ENCODE peak calls at places on chromosomes 11 and 22, in nine cellular contexts. T, R, A, P, N, Q, H, J and X are unnamed samples.

GRCh38 chr11:58578635-58579191 is at the start of gene ZFP91:
- ATAC-seq in N (peak; percentile 88), J (peak; percentile 89), P (peak; percentile 73), A (peak; percentile 95), H (peak; percentile 68), Q (peak; percentile 81), R (peak; percentile 84), T (peak; percentile 64), X (peak; percentile 84)

GRCh38 chr11:129731316-129731715 is 84.3 kb upstream of the TMEM45B start:
- ATAC-seq in N (peak; percentile 46), T (peak; percentile 90), P (no peak), A (no peak), J (peak; percentile 31), Q (no peak), H (no peak), R (no peak), X (no peak)

GRCh38 chr11:125147280-125147679 is 17.3 kb upstream of the PKNOX2 start:
- ATAC-seq in P (peak; percentile 45), J (no peak), Q (no peak), N (no peak), R (peak; percentile 60), A (no peak), T (no peak), H (no peak), X (no peak)

GRCh38 chr11:126061707-126062678 is 673 bp downstream of the CDON start:
- ATAC-seq in P (no peak), A (peak; percentile 1), H (no peak), R (no peak), Q (no peak), J (peak; percentile 33), T (peak; percentile 30), N (peak; percentile 24), X (peak; percentile 0)

GRCh38 chr11:79182794-79183193 is 258.0 kb downstream of the TENM4 start:
- ATAC-seq in P (no peak), N (no peak), R (no peak), Q (no peak), H (peak; percentile 92), A (no peak), J (no peak), T (no peak), X (no peak)

GRCh38 chr11:118216621-118217526 is 7.9 kb downstream of the JAML start:
- ATAC-seq in R (no peak), P (no peak), N (no peak), J (no peak), A (no peak), H (no peak), T (no peak), Q (no peak), X (no peak)

GRCh38 chr22:34917239-34917638 is 148.7 kb upstream of the ISX start:
- ATAC-seq in A (no peak), J (no peak), H (no peak), R (no peak), T (no peak), Q (no peak), P (no peak), N (no peak), X (no peak)

GRCh38 chr11:117907276-117908110 is 21.7 kb downstream of the TMPRSS13 start:
- ATAC-seq in Q (peak; percentile 92), N (peak; percentile 82), H (peak; percentile 93), T (peak; percentile 99), P (peak; percentile 95), A (peak; percentile 88), J (peak; percentile 97), R (peak; percentile 89), X (peak; percentile 97)

GRCh38 chr11:65641233-65642013 is 3.5 kb downstream of the SIPA1 start:
- ATAC-seq in N (no peak), P (no peak), A (no peak), Q (no peak), T (no peak), J (no peak), H (no peak), R (no peak), X (no peak)

GRCh38 chr11:65640483-65641207 is 2.7 kb downstream of the SIPA1 start:
- ATAC-seq in Q (no peak), H (no peak), N (peak; percentile 1), J (peak; percentile 7), R (no peak), P (no peak), A (peak; percentile 51), T (no peak), X (no peak)

GRCh38 chr11:65642014-65642671 is 4.2 kb downstream of the SIPA1 start:
- ATAC-seq in P (no peak), J (no peak), N (no peak), Q (no peak), T (no peak), A (no peak), H (no peak), R (no peak), X (no peak)

GRCh38 chr11:65637794-65638317 is at the start of gene SIPA1:
- ATAC-seq in P (peak; percentile 74), Q (peak; percentile 91), J (peak; percentile 93), H (peak; percentile 96), T (peak; percentile 58), R (peak; percentile 76), N (peak; percentile 82), A (peak; percentile 82), X (peak; percentile 90)

GRCh38 chr11:65639623-65640482 is 2.0 kb downstream of the SIPA1 start:
- ATAC-seq in J (no peak), H (no peak), R (no peak), N (peak; percentile 52), Q (no peak), P (no peak), A (peak; percentile 19), T (no peak), X (no peak)
- H3K4me1 ChIP-seq in J (peaks cover 8% of the 10 kb centered on the region), H (peaks cover 11% of the 10 kb centered on the region), R (peaks cover 8% of the 10 kb centered on the region), N (peaks cover 7% of the 10 kb centered on the region), Q (peaks cover 30% of the 10 kb centered on the region), P (peaks cover 17% of the 10 kb centered on the region), A (peaks cover 63% of the 10 kb centered on the region), T (peaks cover 3% of the 10 kb centered on the region), X (peaks cover 28% of the 10 kb centered on the region)

GRCh38 chr11:111729441-111729840 is 36.7 kb downstream of the PPP2R1B start:
- ATAC-seq in R (no peak), Q (no peak), A (no peak), T (no peak), J (no peak), H (no peak), N (no peak), P (no peak), X (no peak)

GRCh38 chr11:111730031-111730430 is 36.2 kb downstream of the PPP2R1B start:
- ATAC-seq in Q (no peak), R (no peak), P (no peak), J (no peak), A (no peak), T (no peak), N (no peak), H (no peak), X (no peak)

GRCh38 chr11:111725621-111726020 is 40.6 kb downstream of the PPP2R1B start:
- ATAC-seq in J (no peak), N (no peak), A (no peak), R (peak; percentile 74), Q (no peak), T (no peak), P (peak; percentile 61), H (no peak), X (no peak)

GRCh38 chr11:111726301-111726713 is 39.9 kb downstream of the PPP2R1B start:
- ATAC-seq in P (no peak), Q (peak; percentile 68), T (no peak), A (no peak), N (peak; percentile 81), J (peak; percentile 20), R (no peak), H (no peak), X (no peak)

DNA sequence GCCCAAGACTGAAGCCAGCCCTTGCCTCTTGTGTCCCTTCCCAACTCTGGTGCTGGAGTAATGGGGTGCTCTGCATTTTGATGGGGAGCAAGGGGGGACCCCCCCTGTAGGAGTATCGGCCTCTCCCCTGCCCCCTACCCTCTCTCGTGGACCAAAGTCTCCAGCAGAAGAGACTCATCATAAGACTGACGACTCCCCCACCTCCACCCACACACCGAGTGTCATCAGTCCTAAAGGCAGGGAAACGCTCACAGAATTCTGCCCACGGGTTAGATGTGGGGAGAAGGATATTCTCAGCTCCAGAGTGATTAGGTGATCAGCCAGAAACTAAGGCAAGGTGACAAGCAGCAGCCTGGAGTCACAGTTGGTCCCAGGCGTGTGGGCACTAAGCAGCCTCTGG is 38.8 kb downstream of the PPP2R1B start:
- ATAC-seq in N (peak; percentile 4), R (no peak), Q (no peak), H (no peak), J (no peak), A (no peak), P (no peak), T (peak; percentile 4), X (no peak)
- H3K27ac ChIP-seq in N (peak overlapping the region; percentile 84), R (peak overlapping the region; percentile 2), Q (peak overlapping the region; percentile 27), H (no peak overlapping the region), J (no peak overlapping the region), A (no peak overlapping the region), P (peak overlapping the region; percentile 97), T (no peak overlapping the region), X (no peak overlapping the region)

GRCh38 chr22:36015155-36015805 is 13.3 kb downstream of the RBFOX2 start:
- ATAC-seq in T (no peak), R (no peak), P (no peak), N (no peak), H (no peak), A (peak; percentile 61), Q (no peak), J (no peak), X (no peak)

GRCh38 chr22:36015806-36016519 is 12.7 kb downstream of the RBFOX2 start:
- ATAC-seq in H (no peak), Q (no peak), N (peak; percentile 56), P (no peak), R (no peak), J (peak; percentile 33), A (peak; percentile 42), T (no peak), X (no peak)

GRCh38 chr22:36014539-36015072 is 14.0 kb downstream of the RBFOX2 start:
- ATAC-seq in T (no peak), P (no peak), N (peak; percentile 18), J (peak; percentile 11), A (peak; percentile 77), R (no peak), H (no peak), Q (no peak), X (no peak)

GRCh38 chr22:36016656-36017055 is 12.0 kb downstream of the RBFOX2 start:
- ATAC-seq in P (no peak), T (no peak), J (no peak), A (no peak), N (no peak), Q (no peak), H (no peak), R (no peak), X (no peak)

DNA sequence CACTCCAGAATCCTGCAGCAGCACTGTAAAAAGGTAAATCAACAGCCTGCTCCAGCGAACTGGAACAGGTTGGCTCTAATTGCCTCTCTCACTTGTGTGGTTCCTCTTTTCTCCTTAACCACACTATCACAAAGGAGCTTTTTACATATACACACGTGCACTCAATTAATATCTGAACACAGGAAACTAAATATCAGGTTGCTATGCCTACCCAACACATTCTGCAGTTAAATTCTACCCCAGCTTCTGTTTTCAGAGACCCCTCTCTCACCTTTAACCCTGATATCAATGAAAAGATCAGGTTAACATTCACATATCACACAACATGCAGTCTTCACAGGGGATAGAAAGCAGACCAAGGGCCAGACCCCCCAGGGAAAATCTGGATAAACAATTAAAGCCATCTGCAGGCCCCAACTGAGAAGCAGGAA is 10.9 kb downstream of the RBFOX2 start:
- ATAC-seq in P (no peak), J (peak; percentile 70), H (no peak), Q (no peak), A (no peak), R (no peak), N (no peak), T (no peak), X (no peak)
- H3K4me1 ChIP-seq in P (peaks cover 23% of the 10 kb centered on the region), J (peaks cover 13% of the 10 kb centered on the region), H (peaks cover 20% of the 10 kb centered on the region), Q (peaks cover 52% of the 10 kb centered on the region), A (peaks cover 57% of the 10 kb centered on the region), R (peaks cover 44% of the 10 kb centered on the region), N (peaks cover 26% of the 10 kb centered on the region), T (peaks cover 8% of the 10 kb centered on the region), X (peaks cover 32% of the 10 kb centered on the region)

DNA sequence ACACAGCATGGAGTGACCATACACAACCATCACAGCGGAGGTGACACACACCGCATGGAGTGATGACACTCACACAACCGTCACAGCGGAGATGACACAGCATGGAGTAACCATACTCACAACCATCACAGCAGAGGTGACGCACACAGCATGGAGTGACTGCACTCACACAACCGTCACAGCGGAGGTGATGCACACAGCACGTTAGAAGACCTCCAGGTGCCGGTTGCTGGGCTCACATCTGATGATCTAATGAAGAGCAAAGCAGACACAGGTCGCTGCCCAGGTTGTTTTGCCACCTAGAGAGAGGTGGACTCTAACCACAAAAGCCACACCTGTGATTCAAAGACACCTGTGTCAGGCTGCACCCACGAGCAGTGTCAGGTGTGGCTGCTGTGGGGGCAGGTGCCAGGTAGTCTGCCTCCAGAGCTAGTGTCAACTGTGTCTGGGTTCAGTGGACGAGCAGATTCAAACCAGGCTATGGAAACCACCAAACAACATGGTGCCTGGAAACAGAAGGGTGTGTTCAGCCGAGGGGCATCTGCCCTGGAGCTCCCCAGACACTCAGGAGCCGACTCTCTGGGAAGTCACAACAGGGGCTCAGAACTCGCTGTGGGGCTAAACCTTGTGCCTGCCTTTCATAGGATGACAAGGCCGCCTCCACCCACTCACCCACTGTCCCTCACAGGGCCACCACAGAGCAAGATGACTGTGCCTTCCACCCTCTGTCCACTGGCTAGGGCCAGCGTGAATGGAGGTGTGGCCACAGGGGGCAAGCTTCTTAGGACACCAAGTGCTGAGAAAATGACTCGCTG is 608.2 kb downstream of the TBC1D22A start:
- ATAC-seq in A (no peak), P (no peak), Q (no peak), H (no peak), J (no peak), N (no peak), R (no peak), T (no peak), X (no peak)
- H3K27ac ChIP-seq in A (no peak overlapping the region), P (no peak overlapping the region), Q (no peak overlapping the region), H (no peak overlapping the region), J (no peak overlapping the region), N (no peak overlapping the region), R (no peak overlapping the region), T (no peak overlapping the region), X (no peak overlapping the region)